ENCODE peak calls at places on chromosomes 16 and 17, in seven cellular contexts. Y is ascending aorta, H is RWPE1, I is Peyer's patch, L is left ventricle myocardium inferior, G is transverse colon, A is H9. R is an unnamed sample.

GRCh38 chr16:65062736-65063583 is 58.9 kb downstream of the CDH11 start:
- DNase-seq in H (no peak), Y (no peak), L (no peak), A (no peak), G (no peak), I (no peak), R (no peak)

GRCh38 chr17:70110443-70110880 is 35.4 kb downstream of the KCNJ16 start:
- DNase-seq in H (no peak), I (no peak), L (no peak), G (no peak), A (no peak), Y (no peak), R (no peak)

GRCh38 chr16:9970796-9971195 is 211.4 kb downstream of the GRIN2A start:
- DNase-seq in A (no peak), H (no peak), G (no peak), I (no peak), Y (no peak), L (no peak), R (no peak)

GRCh38 chr17:72342582-72343527 is 222.0 kb downstream of the SOX9 start:
- DNase-seq in G (no peak), A (no peak), Y (no peak), H (no peak), L (peak), I (no peak), R (no peak)

GRCh38 chr16:17222756-17223411 is 247.9 kb downstream of the XYLT1 start:
- DNase-seq in Y (no peak), H (no peak), I (no peak), A (no peak), G (peak), L (no peak), R (no peak)

GRCh38 chr16:30715777-30716445 is 16.9 kb downstream of the SRCAP start:
- DNase-seq in H (no peak), I (no peak), L (no peak), Y (no peak), G (no peak), A (no peak), R (peak)

GRCh38 chr16:30090607-30091332 is 954 bp downstream of the TBX6 start:
- DNase-seq in L (no peak), I (no peak), G (no peak), H (no peak), Y (no peak), A (no peak), R (no peak)

GRCh38 chr17:14308965-14309879 is 8.3 kb downstream of the HS3ST3B1 start:
- DNase-seq in A (peak), I (peak), Y (peak), L (peak), G (peak), H (peak), R (peak)

GRCh38 chr17:48307814-48308411 is 122.1 kb downstream of the SKAP1 start:
- DNase-seq in G (peak), H (peak), L (peak), A (peak), I (peak), Y (no peak), R (peak)

GRCh38 chr16:17412221-17412620 is 58.5 kb downstream of the XYLT1 start:
- DNase-seq in A (no peak), G (no peak), I (no peak), Y (no peak), L (no peak), H (no peak), R (no peak)

DNA sequence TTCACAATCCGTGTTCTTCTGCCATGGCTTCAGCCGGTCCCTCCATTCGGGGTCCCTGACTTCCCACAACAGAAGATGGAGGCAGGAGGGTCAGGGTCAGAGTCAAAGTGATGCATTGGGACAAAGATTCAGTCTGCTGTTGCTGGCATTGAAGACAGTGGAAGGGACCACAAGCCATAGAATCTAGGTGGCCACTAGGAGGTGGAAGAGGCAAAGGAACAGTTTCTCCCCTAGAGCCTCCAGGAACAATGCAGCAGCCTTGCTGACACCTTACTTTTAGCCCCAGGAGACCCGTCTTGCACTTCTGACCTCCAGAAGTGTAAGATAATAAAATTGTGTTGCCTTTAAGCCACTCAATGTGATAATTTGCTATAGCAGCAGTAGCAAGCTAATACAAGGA is 55.9 kb downstream of the MFSD11 start:
- DNase-seq in L (no peak), Y (no peak), I (no peak), A (peak), H (no peak), G (no peak), R (no peak)
- TF ChIP-seq CTCF in L (no peak), Y (no peak), I (no peak), A (peak), H (no peak), G (no peak), R (no peak)

DNA sequence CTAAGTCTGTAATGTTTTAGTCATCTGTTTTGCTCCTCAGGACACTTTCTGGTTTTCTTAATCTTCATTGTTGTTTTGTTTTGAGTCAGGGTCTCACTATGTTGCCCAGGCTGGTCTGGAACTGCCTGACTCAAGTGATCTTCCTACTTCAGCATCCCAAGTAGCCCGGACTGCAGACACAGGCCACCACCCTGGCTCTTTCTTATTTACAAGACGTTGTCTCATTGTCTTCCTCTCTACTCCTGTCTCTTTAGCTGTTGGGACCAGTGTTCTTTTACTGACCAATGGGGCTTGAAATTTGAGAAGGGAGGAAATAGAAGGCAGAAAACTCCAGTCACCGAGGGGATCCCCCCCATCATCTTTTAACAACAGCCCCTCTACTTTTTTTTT is 1.2 kb downstream of the SCPEP1 start:
- DNase-seq in H (no peak), Y (no peak), A (no peak), G (no peak), I (no peak), L (no peak), R (no peak)
- H3K27ac ChIP-seq in H (no peak), Y (no peak), A (no peak), G (peak), I (peak), L (peak), R (no peak)

GRCh38 chr17:31509095-31509804 is 117.8 kb downstream of the RAB11FIP4 start:
- DNase-seq in Y (no peak), H (no peak), A (no peak), G (no peak), L (no peak), I (no peak), R (no peak)

GRCh38 chr17:31506517-31506916 is 115.0 kb downstream of the RAB11FIP4 start:
- DNase-seq in A (no peak), Y (no peak), L (no peak), H (no peak), G (no peak), I (no peak), R (no peak)

GRCh38 chr17:31510273-31511175 is 119.0 kb downstream of the RAB11FIP4 start:
- DNase-seq in H (no peak), L (peak), G (no peak), I (peak), Y (no peak), A (no peak), R (no peak)

GRCh38 chr17:31509805-31510177 is 118.3 kb downstream of the RAB11FIP4 start:
- DNase-seq in G (no peak), L (no peak), Y (no peak), H (no peak), I (no peak), A (no peak), R (no peak)

DNA sequence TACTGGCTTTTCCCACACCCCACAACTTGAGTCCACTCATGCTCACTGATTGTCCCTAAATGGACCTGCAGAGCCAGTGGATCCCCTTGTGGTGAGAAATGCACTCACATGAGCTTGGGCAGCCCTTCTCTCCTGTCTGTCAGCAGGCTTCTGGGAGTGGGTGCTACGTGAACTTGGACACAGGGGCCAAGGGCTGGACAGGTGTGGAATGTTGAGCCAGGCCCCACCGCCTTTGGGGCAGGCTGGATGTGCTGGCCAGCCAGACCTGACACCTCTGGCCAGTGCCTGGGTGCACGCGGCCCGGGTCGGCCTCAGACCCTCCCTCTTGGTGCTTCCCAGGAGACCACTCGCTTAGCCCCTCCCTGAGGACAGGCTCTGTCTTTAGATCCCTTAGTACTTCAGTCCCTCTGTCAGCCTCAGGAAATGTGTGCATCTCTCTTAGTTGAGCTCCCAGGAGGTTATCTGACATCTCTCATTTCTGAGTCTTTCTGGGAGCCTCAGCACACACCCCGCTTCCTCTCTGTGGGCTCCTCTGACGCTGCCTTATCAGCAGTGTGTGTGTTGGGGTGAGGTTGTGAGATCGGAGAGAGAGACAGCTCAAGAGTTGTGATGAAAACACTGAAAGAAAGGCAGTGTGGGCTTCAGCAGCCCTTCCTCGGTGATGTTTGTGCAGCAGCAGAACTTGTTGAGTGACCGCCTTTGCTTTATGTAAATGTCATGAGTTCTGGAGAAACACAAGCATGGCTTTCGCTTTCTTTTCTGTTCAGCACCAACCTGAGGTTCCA is 117.0 kb downstream of the RAB11FIP4 start:
- DNase-seq in A (peak), Y (no peak), G (no peak), I (peak), L (no peak), H (no peak), R (peak)
- TF ChIP-seq CTCF in A (peak), Y (no peak), G (no peak), I (peak), L (peak), H (no peak), R (peak)

GRCh38 chr16:57229079-57229478 is 16.0 kb upstream of the ARL2BP start:
- DNase-seq in I (no peak), A (no peak), G (no peak), L (no peak), H (no peak), Y (no peak), R (no peak)

GRCh38 chr16:57231821-57232350 is 13.2 kb upstream of the ARL2BP start:
- DNase-seq in Y (no peak), I (no peak), L (no peak), G (no peak), A (no peak), H (no peak), R (no peak)

GRCh38 chr16:57225978-57226377 is 19.1 kb upstream of the ARL2BP start:
- DNase-seq in A (no peak), H (no peak), L (no peak), I (no peak), Y (no peak), G (no peak), R (no peak)

GRCh38 chr16:57224651-57225335 is 20.3 kb upstream of the ARL2BP start:
- DNase-seq in G (no peak), L (no peak), Y (no peak), H (no peak), I (no peak), A (no peak), R (no peak)

GRCh38 chr16:57226701-57227621 is 18.1 kb upstream of the ARL2BP start:
- DNase-seq in L (no peak), A (no peak), Y (no peak), G (no peak), I (no peak), H (no peak), R (no peak)
- H3K27ac ChIP-seq in L (no peak), A (no peak), Y (no peak), G (no peak), I (no peak), H (no peak), R (no peak)

GRCh38 chr16:85822145-85822544 is 22.6 kb downstream of the COX4I1 start:
- DNase-seq in Y (no peak), I (no peak), H (no peak), G (no peak), A (no peak), L (no peak), R (no peak)

GRCh38 chr16:85819711-85820110 is 20.2 kb downstream of the COX4I1 start:
- DNase-seq in L (no peak), A (no peak), G (no peak), I (no peak), H (no peak), Y (no peak), R (no peak)

GRCh38 chr16:85820604-85821372 is 21.3 kb downstream of the COX4I1 start:
- DNase-seq in I (no peak), H (peak), Y (no peak), A (no peak), L (no peak), G (no peak), R (no peak)

GRCh38 chr16:85821441-85821901 is 22.0 kb downstream of the COX4I1 start:
- DNase-seq in H (peak), I (peak), L (peak), Y (peak), G (peak), A (peak), R (peak)

DNA sequence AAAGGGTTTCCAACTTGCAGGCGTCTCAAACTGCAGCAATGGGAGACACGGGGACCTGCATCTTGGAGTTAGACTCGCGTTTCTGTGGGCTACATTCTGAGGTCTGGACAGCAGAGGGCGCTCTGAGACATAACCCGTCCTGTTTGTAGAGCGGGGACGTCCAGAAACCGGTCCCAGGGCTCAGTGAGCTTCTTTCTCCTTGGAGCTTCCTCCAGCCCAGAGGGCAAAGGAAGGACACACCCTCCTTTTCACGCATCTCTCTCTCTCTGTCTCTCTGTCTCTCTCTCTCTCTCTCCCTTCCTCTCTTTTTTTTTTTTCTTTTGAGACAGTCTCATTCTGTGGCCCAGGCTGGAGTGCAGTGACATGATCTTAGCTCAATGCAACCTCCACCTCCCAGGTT is 19.8 kb downstream of the COX4I1 start:
- DNase-seq in G (peak), I (peak), A (peak), Y (peak), L (peak), H (peak), R (peak)
- TF ChIP-seq CTCF in G (peak), I (peak), A (peak), Y (peak), L (peak), H (peak), R (peak)

GRCh38 chr16:88701541-88702363 is 4.5 kb downstream of the RNF166 start:
- DNase-seq in A (no peak), L (no peak), I (peak), Y (no peak), H (no peak), G (no peak), R (peak)

GRCh38 chr16:88700636-88701482 is 5.3 kb downstream of the RNF166 start:
- DNase-seq in I (peak), Y (peak), A (no peak), G (peak), L (peak), H (no peak), R (peak)

GRCh38 chr16:88699180-88699579 is 7.0 kb downstream of the RNF166 start:
- DNase-seq in H (no peak), A (no peak), I (no peak), Y (no peak), L (no peak), G (no peak), R (no peak)

GRCh38 chr16:88698694-88699045 is 7.5 kb downstream of the RNF166 start:
- DNase-seq in A (no peak), Y (no peak), I (peak), H (no peak), G (no peak), L (no peak), R (no peak)

DNA sequence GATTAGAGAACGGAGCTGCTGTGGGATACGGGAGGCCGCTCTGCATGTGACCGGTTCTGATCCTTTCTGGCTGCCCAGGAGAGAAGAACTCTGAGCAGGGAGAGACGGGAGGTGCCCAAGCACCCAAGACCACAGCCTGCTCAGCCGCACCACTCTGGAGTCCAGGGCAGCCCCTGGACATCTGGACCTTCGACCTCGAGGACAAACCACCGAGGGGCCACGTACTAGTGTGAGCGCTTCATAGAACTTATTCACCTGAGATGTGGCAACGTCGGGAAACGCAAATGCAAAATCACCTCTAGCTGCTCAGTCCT is 5.9 kb downstream of the RNF166 start:
- DNase-seq in H (no peak), Y (no peak), L (no peak), A (no peak), I (no peak), G (no peak), R (no peak)
- H3K27ac ChIP-seq in H (peak), Y (no peak), L (peak), A (no peak), I (peak), G (peak), R (peak)

GRCh38 chr17:33381201-33381600 is 88.1 kb upstream of the ASIC2 start:
- DNase-seq in H (no peak), L (no peak), I (no peak), Y (no peak), G (no peak), A (peak), R (no peak)
- TF ChIP-seq CTCF in H (no peak), L (no peak), I (no peak), Y (no peak), G (no peak), A (no peak), R (no peak)

GRCh38 chr16:52539197-52539596 is 7.7 kb downstream of the TOX3 start:
- DNase-seq in Y (no peak), A (no peak), I (no peak), L (no peak), G (no peak), H (no peak), R (no peak)

GRCh38 chr16:52538511-52538910 is 8.4 kb downstream of the TOX3 start:
- DNase-seq in L (no peak), I (no peak), H (no peak), G (no peak), Y (no peak), A (no peak), R (no peak)

GRCh38 chr16:52543654-52544053 is 3.3 kb downstream of the TOX3 start:
- DNase-seq in L (no peak), G (no peak), Y (no peak), I (no peak), A (no peak), H (no peak), R (no peak)

GRCh38 chr16:52537463-52537862 is 9.5 kb downstream of the TOX3 start:
- DNase-seq in L (no peak), I (no peak), H (no peak), G (no peak), Y (no peak), A (no peak), R (no peak)

DNA sequence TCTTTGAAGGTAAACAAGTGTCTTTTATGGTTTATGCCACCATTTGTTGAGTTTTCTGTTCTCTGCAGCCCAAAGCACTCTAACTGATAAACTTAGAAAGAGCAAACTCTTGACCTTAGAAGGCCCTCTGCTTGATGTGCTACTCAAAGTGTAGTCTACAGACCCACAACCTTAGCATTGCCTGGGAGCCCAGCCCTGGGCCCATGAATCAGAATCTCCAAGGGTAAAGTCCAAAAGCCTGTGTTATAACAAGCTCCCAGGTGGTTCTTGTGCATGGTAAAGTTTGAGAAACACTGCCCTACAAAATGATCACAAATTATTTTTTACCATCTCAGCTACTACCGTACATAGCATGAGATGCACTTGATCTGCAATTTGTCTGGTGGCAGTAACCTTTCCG is 6.0 kb downstream of the TOX3 start:
- DNase-seq in H (no peak), Y (no peak), A (no peak), L (no peak), I (no peak), G (no peak), R (no peak)
- H3K27ac ChIP-seq in H (no peak), Y (no peak), A (no peak), L (no peak), I (no peak), G (no peak), R (no peak)

GRCh38 chr17:29778936-29779811 is 150.9 kb downstream of the SSH2 start:
- DNase-seq in Y (peak), L (peak), H (peak), I (peak), G (peak), A (peak), R (peak)
- TF ChIP-seq CTCF in Y (peak), L (peak), H (peak), I (peak), G (peak), A (peak), R (peak)

GRCh38 chr17:9238340-9239259 is 217.3 kb downstream of the NTN1 start:
- DNase-seq in L (no peak), H (no peak), Y (no peak), I (no peak), G (no peak), A (no peak), R (no peak)
- H3K27ac ChIP-seq in L (peak), H (no peak), Y (peak), I (peak), G (peak), A (no peak), R (no peak)